ENCODE peak calls at places on chromosomes 3 and 15, in six cellular contexts. W is GM20000, F is pancreas, A is AG04450, R is OCI-LY7, I is heart right ventricle. J is an unnamed sample.
A peak's percentile ranks its signal among the peaks of the same experiment; 100 is the strongest.

GRCh38 chr3:76321615-76322014 is 536.3 kb upstream of the ZNF717 start:
- DNase-seq in W (no peak), F (no peak), A (no peak), R (no peak), I (no peak), J (no peak)

GRCh38 chr3:84108442-84108971 is 850.3 kb upstream of the CADM2 start:
- DNase-seq in W (no peak), F (no peak), A (peak; percentile 50), R (no peak), I (no peak), J (no peak)

GRCh38 chr3:113947372-113948014 is at the start of gene ZDHHC23:
- DNase-seq in W (peak; percentile 88), F (peak; percentile 94), A (no peak), R (peak; percentile 75), I (peak; percentile 47), J (peak; percentile 76)

GRCh38 chr3:127139601-127140500 is 53.1 kb upstream of the PRR23E start:
- DNase-seq in W (no peak), F (no peak), A (no peak), R (no peak), I (no peak), J (no peak)

GRCh38 chr3:183185696-183186095 is 23.2 kb upstream of the LAMP3 start:
- DNase-seq in W (no peak), F (no peak), A (no peak), R (no peak), I (no peak), J (no peak)

GRCh38 chr3:143601738-143602480 is 246.4 kb downstream of the SLC9A9 start:
- DNase-seq in W (no peak), F (no peak), A (no peak), R (no peak), I (peak; percentile 14), J (no peak)

GRCh38 chr3:23128655-23129054 is 74.5 kb upstream of the UBE2E2 start:
- DNase-seq in W (no peak), F (no peak), A (no peak), R (no peak), I (no peak), J (no peak)

GRCh38 chr3:73734376-73734775 is 109.6 kb upstream of the PDZRN3 start:
- DNase-seq in W (no peak), F (no peak), A (no peak), R (no peak), I (no peak), J (no peak)

GRCh38 chr15:60528530-60528929 is 49.6 kb upstream of the ICE2 start:
- DNase-seq in W (peak; percentile 13), F (no peak), A (no peak), R (no peak), I (no peak), J (no peak)

GRCh38 chr3:128517648-128518047 is 24.6 kb upstream of the GATA2 start:
- DNase-seq in W (no peak), F (no peak), A (no peak), R (no peak), I (no peak), J (no peak)
- TF ChIP-seq CTCF in W (no peak), F (no peak), A (no peak), R (no peak), I (no peak), J (no peak)

DNA sequence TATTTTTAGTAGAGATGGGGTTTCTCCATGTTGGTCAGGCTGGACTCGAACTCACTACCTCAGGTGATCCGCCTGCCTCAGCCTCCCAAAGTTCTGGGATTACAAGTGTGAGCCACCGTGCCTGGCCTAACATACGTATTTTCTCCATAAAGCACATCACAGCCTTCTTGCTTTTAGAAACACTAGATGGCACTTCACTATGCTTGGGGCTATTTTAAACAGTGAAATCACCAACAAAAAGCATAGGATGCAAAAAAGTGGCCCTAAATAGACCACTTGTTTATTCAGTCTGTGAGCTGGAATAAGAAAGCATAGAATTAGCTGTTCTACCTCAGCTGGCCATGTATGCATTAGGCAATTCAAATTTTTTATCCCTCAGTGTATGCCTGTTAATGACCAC is 46.0 kb downstream of the PRICKLE2 start:
- DNase-seq in W (no peak), F (no peak), A (no peak), R (no peak), I (no peak), J (no peak)
- TF ChIP-seq CTCF in W (no peak), F (no peak), A (peak; percentile 8), R (peak; percentile 16), I (peak; percentile 51), J (no peak)

DNA sequence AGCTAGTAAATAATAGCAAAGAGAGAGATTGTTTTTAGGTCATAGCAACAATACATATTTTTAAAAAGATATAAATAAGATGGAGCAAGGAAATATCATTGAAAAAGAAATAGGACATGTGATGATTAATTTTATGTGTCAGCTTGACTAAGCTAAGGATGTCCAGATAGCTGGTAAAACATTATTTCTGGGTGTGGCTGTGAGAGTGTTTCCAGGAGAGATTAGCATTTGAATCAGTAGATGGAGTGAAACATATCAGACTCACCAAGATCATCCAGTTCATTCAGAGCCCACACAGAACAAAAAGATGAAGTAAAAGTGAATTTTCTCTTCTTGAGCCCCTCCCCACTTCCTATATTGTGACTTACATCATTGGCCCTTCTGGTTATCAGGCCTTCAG is 61.6 kb upstream of the TUSC7 start:
- DNase-seq in W (no peak), F (no peak), A (no peak), R (no peak), I (no peak), J (no peak)
- TF ChIP-seq CTCF in W (no peak), F (no peak), A (no peak), R (no peak), I (no peak), J (no peak)

GRCh38 chr15:44265757-44266156 is 22.8 kb upstream of the GOLM2 start:
- DNase-seq in W (no peak), F (no peak), A (no peak), R (no peak), I (no peak), J (no peak)
- TF ChIP-seq CTCF in W (no peak), F (no peak), A (no peak), R (peak; percentile 23), I (no peak), J (no peak)

DNA sequence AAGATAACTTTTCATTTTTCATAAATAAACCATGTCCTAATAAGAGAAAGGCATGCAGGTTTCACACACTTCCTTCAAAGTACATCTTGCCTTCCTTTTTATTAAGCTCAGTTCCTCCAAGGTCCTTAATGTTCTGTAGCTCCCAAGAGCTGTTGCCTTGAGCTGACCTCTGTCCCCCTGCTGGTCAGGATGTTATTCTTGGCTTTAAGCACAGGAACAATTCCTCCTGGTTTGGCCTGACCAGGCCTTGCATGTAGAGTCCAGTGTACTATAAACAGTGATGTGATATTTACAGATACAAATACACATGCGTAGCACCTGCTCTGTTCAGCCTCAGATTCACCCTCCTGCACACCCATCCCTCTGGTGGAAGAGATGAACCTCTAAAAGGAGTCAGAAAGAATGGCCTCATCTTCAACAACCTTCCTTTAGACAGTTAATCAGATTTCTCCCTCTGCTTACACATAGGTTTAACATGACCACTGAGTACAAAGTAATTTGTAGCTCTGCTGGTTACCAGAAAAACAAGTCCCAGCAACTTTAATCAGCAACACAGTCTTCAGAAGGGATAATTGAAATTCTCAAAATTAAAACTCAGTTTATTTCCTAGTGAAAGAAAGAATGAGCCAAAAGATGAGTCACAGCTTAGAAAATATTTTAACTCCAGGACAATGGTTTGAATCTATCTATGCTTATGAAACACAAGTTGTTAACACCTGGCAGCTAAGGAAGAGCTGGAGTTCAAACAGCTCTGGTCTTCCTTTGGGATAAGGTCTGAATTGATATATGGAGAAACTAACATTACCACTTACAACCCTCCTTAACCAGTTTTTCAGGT is 46.5 kb downstream of the PTPN9 start:
- DNase-seq in W (no peak), F (peak; percentile 28), A (peak; percentile 70), R (peak; percentile 16), I (peak; percentile 85), J (peak; percentile 39)
- TF ChIP-seq CTCF in W (no peak), F (peak; percentile 18), A (peak; percentile 38), R (peak; percentile 42), I (peak; percentile 71), J (peak; percentile 43)

DNA sequence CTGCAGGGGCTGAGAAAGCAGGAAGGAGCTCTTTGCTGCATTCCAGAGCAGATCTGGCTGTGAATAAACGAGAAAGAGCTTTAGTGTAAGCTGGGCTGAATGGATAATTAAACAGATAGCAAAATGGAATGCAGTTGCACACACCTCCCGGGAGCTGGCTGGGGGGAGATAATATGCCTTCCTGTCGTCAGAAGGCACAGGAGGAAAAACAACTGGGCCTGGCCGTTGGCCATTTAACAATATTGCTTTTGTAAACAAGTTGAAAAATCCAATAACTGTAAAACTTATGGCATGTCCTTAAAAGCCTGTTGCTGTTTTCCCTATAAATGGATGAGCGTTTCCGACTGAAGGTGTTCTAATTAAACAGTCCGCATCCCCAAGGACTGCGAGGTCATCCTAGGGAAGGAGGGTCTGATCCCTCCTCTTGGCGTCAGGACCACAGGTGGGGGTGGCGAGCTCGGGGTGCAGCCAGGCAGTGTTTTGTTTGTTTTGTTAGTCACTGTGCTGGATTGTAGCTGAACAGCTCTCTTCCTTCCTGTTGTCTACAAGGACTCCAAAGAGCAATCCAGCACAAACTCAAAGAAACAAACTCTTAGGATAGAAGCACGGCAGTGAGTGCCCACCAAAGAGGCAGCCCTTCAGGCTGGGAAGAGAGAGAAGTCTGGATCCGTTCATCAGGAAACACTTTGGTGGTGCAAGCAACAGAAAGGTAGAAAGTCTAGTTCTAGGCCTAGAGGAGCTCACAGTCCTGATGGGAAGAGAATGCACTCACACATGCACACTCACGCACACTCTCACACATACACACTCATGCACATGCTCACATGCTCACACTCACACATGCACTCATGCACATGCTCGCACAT is 133.4 kb upstream of the SMAD3 start:
- DNase-seq in W (no peak), F (peak; percentile 75), A (no peak), R (no peak), I (no peak), J (no peak)
- TF ChIP-seq CTCF in W (no peak), F (no peak), A (no peak), R (no peak), I (no peak), J (no peak)